ENCODE peak calls at places on chromosomes 3 and 15, in four cellular contexts. J is mesendoderm, Q is H9, H is neuronal stem cell. G is an unnamed sample.

GRCh38 chr15:49223536-49224274 is 53.7 kb downstream of the GALK2 start:
- DNase-seq in H (no peak), J (no peak), Q (no peak), G (peak; percentile 53)

GRCh38 chr3:126342991-126343661 is 14.1 kb downstream of the KLF15 start:
- DNase-seq in Q (peak; percentile 66), J (peak; percentile 67), H (peak; percentile 17), G (no peak)

GRCh38 chr3:84536916-84537315 is 421.9 kb upstream of the CADM2 start:
- DNase-seq in H (no peak), Q (no peak), J (no peak), G (no peak)

GRCh38 chr3:89108154-89108553 is 733 bp downstream of the EPHA3 start:
- DNase-seq in H (no peak), J (no peak), Q (no peak), G (no peak)

GRCh38 chr3:30342319-30343060 is 263.9 kb upstream of the TGFBR2 start:
- DNase-seq in J (peak; percentile 68), H (no peak), Q (no peak), G (peak; percentile 90)

GRCh38 chr3:3196148-3196861 is 16.8 kb upstream of the CRBN start:
- DNase-seq in J (peak; percentile 48), Q (peak; percentile 34), H (no peak), G (peak; percentile 17)

GRCh38 chr15:33985287-33985686 is 17.0 kb downstream of the CHRM5 start:
- DNase-seq in J (peak; percentile 94), H (peak; percentile 18), Q (no peak), G (peak; percentile 74)

GRCh38 chr3:64345351-64345750 is 120.1 kb upstream of the PRICKLE2 start:
- DNase-seq in Q (no peak), J (no peak), H (no peak), G (peak; percentile 93)

GRCh38 chr3:59424268-59425010 is 374.6 kb upstream of the CFAP20DC start:
- DNase-seq in H (no peak), Q (no peak), J (no peak), G (peak; percentile 96)

GRCh38 chr15:82572986-82573385 is 32.7 kb upstream of the RPS17 start:
- DNase-seq in Q (no peak), J (no peak), H (no peak), G (no peak)

GRCh38 chr3:143973352-143974021 is 1.9 kb downstream of the DIPK2A start:
- DNase-seq in J (no peak), H (no peak), Q (no peak), G (peak; percentile 49)

GRCh38 chr15:66483131-66483566 is 14.4 kb downstream of the SNAPC5 start:
- DNase-seq in Q (no peak), J (no peak), H (no peak), G (peak; percentile 69)

GRCh38 chr3:17155951-17156350 is 271.2 kb downstream of the PLCL2 start:
- DNase-seq in Q (no peak), J (no peak), H (no peak), G (no peak)

GRCh38 chr3:50136714-50137405 is 18.3 kb upstream of the SEMA3F start:
- DNase-seq in J (no peak), Q (no peak), H (no peak), G (no peak)

GRCh38 chr15:85706779-85707518 is 87.8 kb downstream of the KLHL25 start:
- DNase-seq in J (peak; percentile 49), Q (no peak), H (no peak), G (peak; percentile 89)

GRCh38 chr15:80953953-80954778 is 35.5 kb downstream of the MESD start:
- DNase-seq in Q (peak; percentile 75), H (no peak), J (peak; percentile 95), G (no peak)

GRCh38 chr3:169746924-169747323 is 17.9 kb downstream of the TERC start:
- DNase-seq in J (no peak), Q (no peak), H (no peak), G (no peak)

GRCh38 chr15:83446904-83447708 is at the start of gene SH3GL3:
- DNase-seq in H (peak; percentile 82), Q (peak; percentile 87), J (peak; percentile 96), G (peak; percentile 86)

GRCh38 chr15:70806992-70807712 is 43.8 kb upstream of the UACA start:
- DNase-seq in J (no peak), H (no peak), Q (no peak), G (no peak)

GRCh38 chr15:56341201-56341600 is 24.0 kb upstream of the TEX9 start:
- DNase-seq in H (no peak), J (peak; percentile 56), Q (no peak), G (no peak)

GRCh38 chr15:98997312-98997711 is 10.3 kb downstream of the PGPEP1L start:
- DNase-seq in Q (no peak), J (no peak), H (no peak), G (no peak)

GRCh38 chr3:112411425-112411824 is 78.5 kb downstream of the CD200 start:
- DNase-seq in H (no peak), J (peak; percentile 40), Q (no peak), G (no peak)

GRCh38 chr3:126711361-126711760 is 7.3 kb downstream of the CHCHD6 start:
- DNase-seq in Q (no peak), H (no peak), J (no peak), G (peak; percentile 15)

GRCh38 chr3:81485444-81485865 is 276.0 kb downstream of the GBE1 start:
- DNase-seq in J (no peak), Q (no peak), H (no peak), G (peak; percentile 27)

GRCh38 chr3:170599995-170600624 is 14.2 kb upstream of the SLC7A14 start:
- DNase-seq in H (no peak), J (no peak), Q (no peak), G (no peak)

GRCh38 chr15:75025548-75026260 is 2.3 kb downstream of the PPCDC start:
- DNase-seq in J (no peak), Q (no peak), H (no peak), G (no peak)

GRCh38 chr3:13042932-13043275 is 30.3 kb downstream of the IQSEC1 start:
- DNase-seq in J (peak; percentile 77), H (no peak), Q (no peak), G (no peak)

GRCh38 chr3:184289426-184289938 is 9.6 kb upstream of the PSMD2 start:
- DNase-seq in Q (peak; percentile 86), H (peak; percentile 54), J (peak; percentile 83), G (peak; percentile 51)

GRCh38 chr3:177150218-177150916 is 46.9 kb downstream of the TBL1XR1 start:
- DNase-seq in J (no peak), H (no peak), Q (no peak), G (peak; percentile 29)

GRCh38 chr3:127690823-127691452 is 18.2 kb downstream of the ABTB1 start:
- DNase-seq in H (no peak), Q (peak; percentile 89), J (peak; percentile 88), G (peak; percentile 76)

GRCh38 chr15:73593278-73594074 is 39.7 kb downstream of the NPTN start:
- DNase-seq in Q (no peak), J (no peak), H (no peak), G (peak; percentile 48)
- H2BK15ac ChIP-seq in Q (no peak overlapping the region), J (no peak overlapping the region), H (no peak overlapping the region), G (no peak overlapping the region)

GRCh38 chr3:43176666-43177065 is 70.8 kb upstream of the POMGNT2 start:
- DNase-seq in J (no peak), H (no peak), Q (no peak), G (no peak)
- H2BK5ac ChIP-seq in J (no peak overlapping the region), H (no peak overlapping the region), Q (no peak overlapping the region), G (no peak overlapping the region)

GRCh38 chr3:10204921-10205320 is 40.2 kb downstream of the IRAK2 start:
- DNase-seq in J (no peak), H (no peak), Q (no peak), G (no peak)

GRCh38 chr3:10205461-10206165 is 40.9 kb downstream of the IRAK2 start:
- DNase-seq in Q (no peak), J (no peak), H (no peak), G (peak; percentile 85)

GRCh38 chr3:10206166-10206511 is 41.4 kb downstream of the IRAK2 start:
- DNase-seq in H (no peak), Q (no peak), J (peak; percentile 14), G (no peak)
- H2BK15ac ChIP-seq in H (no peak overlapping the region), Q (no peak overlapping the region), J (no peak overlapping the region), G (peak overlapping the region; percentile 66)

GRCh38 chr3:45683417-45684326 is 5.5 kb upstream of the SACM1L start:
- DNase-seq in H (no peak), J (no peak), Q (no peak), G (no peak)
- H2BK5ac ChIP-seq in H (no peak overlapping the region), J (peak overlapping the region; percentile 24), Q (no peak overlapping the region), G (no peak overlapping the region)

GRCh38 chr15:92224843-92225242 is 168.8 kb upstream of the ST8SIA2 start:
- DNase-seq in J (no peak), H (no peak), Q (no peak), G (no peak)
- H2BK15ac ChIP-seq in J (no peak overlapping the region), H (no peak overlapping the region), Q (no peak overlapping the region), G (no peak overlapping the region)

GRCh38 chr3:117105650-117106049 is 396.1 kb downstream of the TUSC7 start:
- DNase-seq in H (no peak), J (no peak), Q (no peak), G (no peak)

GRCh38 chr3:117104381-117104780 is 394.8 kb downstream of the TUSC7 start:
- DNase-seq in Q (no peak), J (no peak), H (no peak), G (no peak)

GRCh38 chr3:117102441-117102840 is 392.9 kb downstream of the TUSC7 start:
- DNase-seq in Q (no peak), H (no peak), J (no peak), G (no peak)

GRCh38 chr3:117103645-117104044 is 394.1 kb downstream of the TUSC7 start:
- DNase-seq in H (no peak), J (peak; percentile 20), Q (no peak), G (no peak)

GRCh38 chr3:117104792-117105191 is 395.2 kb downstream of the TUSC7 start:
- DNase-seq in J (peak; percentile 86), Q (peak; percentile 48), H (no peak), G (no peak)
- H2BK5ac ChIP-seq in J (no peak overlapping the region), Q (no peak overlapping the region), H (no peak overlapping the region), G (no peak overlapping the region)

DNA sequence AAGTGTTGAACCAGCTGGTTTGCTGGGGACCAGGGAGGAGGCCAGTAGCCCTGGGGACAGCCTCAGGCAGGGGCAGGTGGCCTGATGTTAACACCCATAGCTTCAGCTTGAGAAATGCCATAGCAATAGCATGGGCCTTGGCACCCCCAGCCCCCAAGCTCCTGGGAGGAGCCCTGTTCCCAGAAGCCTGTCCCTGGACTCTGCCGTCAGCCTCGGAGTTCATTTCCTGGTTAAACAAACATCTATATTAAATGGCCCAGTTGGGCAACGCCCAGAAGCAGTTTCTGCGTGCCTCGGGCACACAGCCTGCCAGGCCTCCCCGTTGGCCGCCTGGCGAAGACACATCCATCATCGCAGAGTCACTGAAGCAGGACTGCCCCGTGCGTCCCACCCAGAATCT is 58.2 kb downstream of the FGD5 start:
- DNase-seq in Q (no peak), H (no peak), J (no peak), G (no peak)
- H2BK15ac ChIP-seq in Q (peak overlapping the region; percentile 37), H (no peak overlapping the region), J (no peak overlapping the region), G (no peak overlapping the region)

DNA sequence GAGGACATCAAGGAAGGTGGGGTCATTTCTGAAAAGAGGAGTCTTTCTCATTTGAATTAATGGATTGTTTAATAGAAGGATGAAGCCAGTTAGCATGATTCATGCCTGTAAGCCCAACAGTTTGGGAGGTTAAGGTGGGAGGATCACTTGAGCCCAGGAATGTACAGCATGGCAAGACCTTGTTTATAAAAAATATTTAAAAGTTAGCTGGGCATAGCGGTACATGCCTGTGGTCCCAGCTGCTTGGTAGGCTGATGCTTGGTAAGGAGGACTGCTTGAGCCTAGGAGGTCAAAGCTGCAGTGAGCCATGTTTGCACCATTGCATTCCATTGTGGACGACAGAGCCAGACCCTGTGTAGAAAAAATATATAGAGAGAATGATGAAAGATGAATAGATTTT is 165.5 kb downstream of the ALCAM start:
- DNase-seq in H (no peak), J (no peak), Q (no peak), G (no peak)
- H2BK5ac ChIP-seq in H (no peak overlapping the region), J (no peak overlapping the region), Q (no peak overlapping the region), G (no peak overlapping the region)

G was measured in mesenchymal stem cell.